ENCODE peak calls at places on chromosome 19, in nine cellular contexts. X is adrenal gland; F is AG04449; Q is heart right ventricle; D is AG04450; A is fibroblast of mammary gland; M is CD4-positive, CD25-positive, alpha-beta regulatory T cell; O is small intestine; G is neural progenitor cell. I is an unnamed sample.

GRCh38 chr19:54462713-54463530 is 656 bp downstream of the LENG9 start:
- DNase-seq in X (peak; percentile 76), F (no peak), Q (peak; percentile 65), D (no peak), A (peak; percentile 60), M (peak; percentile 50), O (peak; percentile 77), G (peak; percentile 81), I (peak; percentile 67)

GRCh38 chr19:29887498-29887897 is 54.5 kb upstream of the URI1 start:
- DNase-seq in X (no peak), F (no peak), Q (no peak), D (no peak), A (no peak), M (no peak), O (no peak), G (no peak), I (no peak)

GRCh38 chr19:925912-926594 is at the start of gene ARID3A:
- DNase-seq in X (peak; percentile 60), F (no peak), Q (no peak), D (no peak), A (no peak), M (no peak), O (no peak), G (peak; percentile 73), I (no peak)

GRCh38 chr19:48632692-48633147 is 4.5 kb downstream of the DBP start:
- DNase-seq in X (peak; percentile 60), F (no peak), Q (no peak), D (no peak), A (peak; percentile 64), M (no peak), O (peak; percentile 67), G (no peak), I (no peak)

GRCh38 chr19:41373993-41374392 is 2.3 kb upstream of the TMEM91 start:
- DNase-seq in X (peak; percentile 86), F (peak; percentile 59), Q (peak; percentile 90), D (peak; percentile 89), A (peak; percentile 91), M (no peak), O (peak; percentile 49), G (no peak), I (no peak)

GRCh38 chr19:35715355-35715809 is 2.4 kb upstream of the KMT2B start:
- DNase-seq in X (peak; percentile 8), F (no peak), Q (no peak), D (no peak), A (no peak), M (no peak), O (no peak), G (no peak), I (no peak)

GRCh38 chr19:16442386-16443276 is 29.1 kb downstream of the EPS15L1 start:
- DNase-seq in X (peak; percentile 40), F (no peak), Q (peak; percentile 38), D (no peak), A (no peak), M (no peak), O (peak; percentile 56), G (peak; percentile 15), I (no peak)

GRCh38 chr19:13164370-13165090 is 14.3 kb downstream of the IER2 start:
- DNase-seq in X (peak; percentile 61), F (no peak), Q (peak; percentile 89), D (no peak), A (no peak), M (peak; percentile 30), O (peak; percentile 73), G (peak; percentile 92), I (peak; percentile 51)

GRCh38 chr19:45097776-45098520 is 5.0 kb downstream of the PPP1R37 start:
- DNase-seq in X (peak; percentile 98), F (peak; percentile 80), Q (peak; percentile 50), D (peak; percentile 82), A (peak; percentile 98), M (no peak), O (peak; percentile 76), G (no peak), I (no peak)

GRCh38 chr19:29771708-29772415 is 39.9 kb upstream of the CCNE1 start:
- DNase-seq in X (peak; percentile 82), F (peak; percentile 4), Q (peak; percentile 15), D (peak; percentile 4), A (peak; percentile 48), M (no peak), O (peak; percentile 52), G (peak; percentile 81), I (peak; percentile 21)

GRCh38 chr19:9757544-9758501 is 10.7 kb downstream of the ZNF846 start:
- DNase-seq in X (no peak), F (no peak), Q (no peak), D (no peak), A (peak; percentile 14), M (no peak), O (no peak), G (no peak), I (no peak)

GRCh38 chr19:12365094-12365371 is 450 bp downstream of the ZNF442 start:
- DNase-seq in X (no peak), F (no peak), Q (peak; percentile 16), D (no peak), A (peak; percentile 11), M (no peak), O (peak; percentile 29), G (no peak), I (no peak)

GRCh38 chr19:21164541-21164940 is 22.7 kb downstream of the ZNF431 start:
- DNase-seq in X (no peak), F (no peak), Q (no peak), D (no peak), A (no peak), M (no peak), O (no peak), G (no peak), I (no peak)

GRCh38 chr19:55504981-55505380 is 16.7 kb downstream of the SSC5D start:
- DNase-seq in X (no peak), F (no peak), Q (no peak), D (no peak), A (no peak), M (no peak), O (no peak), G (no peak), I (no peak)

GRCh38 chr19:57850553-57851017 is 926 bp downstream of the ZNF587 start:
- DNase-seq in X (no peak), F (no peak), Q (peak; percentile 11), D (no peak), A (peak; percentile 67), M (no peak), O (peak; percentile 98), G (peak; percentile 56), I (no peak)

GRCh38 chr19:10565028-10565566 is 713 bp downstream of the KRI1 start:
- DNase-seq in X (no peak), F (no peak), Q (peak; percentile 33), D (no peak), A (peak; percentile 40), M (peak; percentile 27), O (peak; percentile 51), G (peak; percentile 81), I (no peak)

GRCh38 chr19:54728167-54728566 is 3.9 kb downstream of the KIR3DL3 start:
- DNase-seq in X (no peak), F (no peak), Q (no peak), D (no peak), A (no peak), M (no peak), O (no peak), G (no peak), I (no peak)

GRCh38 chr19:57719424-57719823 is 8.0 kb downstream of the ZNF671 start:
- DNase-seq in X (no peak), F (no peak), Q (no peak), D (no peak), A (no peak), M (no peak), O (no peak), G (no peak), I (no peak)

GRCh38 chr19:8695911-8696310 is 2.7 kb downstream of the ACTL9 start:
- DNase-seq in X (no peak), F (no peak), Q (no peak), D (no peak), A (no peak), M (no peak), O (no peak), G (no peak), I (no peak)

GRCh38 chr19:33248954-33249613 is 23.4 kb upstream of the SLC7A10 start:
- DNase-seq in X (peak; percentile 51), F (no peak), Q (no peak), D (no peak), A (no peak), M (no peak), O (peak; percentile 46), G (no peak), I (no peak)

GRCh38 chr19:29662604-29663404 is 2.5 kb upstream of the PLEKHF1 start:
- DNase-seq in X (peak; percentile 87), F (peak; percentile 63), Q (peak; percentile 62), D (peak; percentile 85), A (peak; percentile 94), M (no peak), O (peak; percentile 34), G (no peak), I (no peak)

GRCh38 chr19:13978721-13979191 is 26.4 kb downstream of the DCAF15 start:
- DNase-seq in X (no peak), F (no peak), Q (no peak), D (no peak), A (no peak), M (no peak), O (no peak), G (no peak), I (no peak)

GRCh38 chr19:28523619-28524018 is 689.3 kb downstream of the UQCRFS1 start:
- DNase-seq in X (no peak), F (no peak), Q (no peak), D (no peak), A (no peak), M (no peak), O (no peak), G (no peak), I (no peak)

GRCh38 chr19:38878575-38879399 is 712 bp upstream of the RINL start:
- DNase-seq in X (no peak), F (no peak), Q (no peak), D (no peak), A (no peak), M (no peak), O (peak; percentile 18), G (no peak), I (no peak)
- H3K4me3 ChIP-seq in X (no peak overlapping the region), F (no peak overlapping the region), Q (no peak overlapping the region), D (no peak overlapping the region), A (no peak overlapping the region), M (peak overlapping the region; percentile 62), O (no peak overlapping the region), G (no peak overlapping the region), I (peak overlapping the region; percentile 60)

GRCh38 chr19:17931532-17932191 is 1.2 kb upstream of the CCDC124 start:
- DNase-seq in X (no peak), F (no peak), Q (no peak), D (no peak), A (no peak), M (no peak), O (no peak), G (peak; percentile 86), I (no peak)
- H3K4me3 ChIP-seq in X (no peak overlapping the region), F (peak overlapping the region; percentile 84), Q (no peak overlapping the region), D (no peak overlapping the region), A (peak overlapping the region; percentile 89), M (peak overlapping the region; percentile 78), O (no peak overlapping the region), G (peak overlapping the region; percentile 83), I (peak overlapping the region; percentile 69)

GRCh38 chr19:47509973-47510372 is 4.9 kb downstream of the NAPA start:
- DNase-seq in X (peak; percentile 85), F (no peak), Q (no peak), D (no peak), A (no peak), M (no peak), O (no peak), G (no peak), I (no peak)
- H3K4me3 ChIP-seq in X (no peak overlapping the region), F (no peak overlapping the region), Q (no peak overlapping the region), D (no peak overlapping the region), A (no peak overlapping the region), M (no peak overlapping the region), O (no peak overlapping the region), G (no peak overlapping the region), I (no peak overlapping the region)

GRCh38 chr19:4759388-4760284 is 31.9 kb upstream of the FEM1A start:
- DNase-seq in X (peak; percentile 94), F (peak; percentile 21), Q (peak; percentile 87), D (peak; percentile 44), A (peak; percentile 77), M (peak; percentile 44), O (peak; percentile 94), G (peak; percentile 98), I (no peak)
- H3K4me3 ChIP-seq in X (no peak overlapping the region), F (peak overlapping the region; percentile 37), Q (no peak overlapping the region), D (peak overlapping the region; percentile 47), A (peak overlapping the region; percentile 12), M (peak overlapping the region; percentile 26), O (no peak overlapping the region), G (peak overlapping the region; percentile 54), I (peak overlapping the region; percentile 13)

I was measured in naive thymus-derived CD4-positive, alpha-beta T cell.